ENCODE peak calls at places on chromosomes 5 and 9, in seven cellular contexts. One of them, this sample, is unnamed.

GRCh38 chr5:43338856-43339255 is 25.6 kb upstream of the HMGCS1 start:
- ATAC-seq in SK-N-SH treated with all-trans-retinoic acid at 6 μM for 48 hours: no peak
- ATAC-seq in stimulated activated memory B cell treated with anti-CD40 and anti-IgM and Interleukin-4, amounts not matched to agents 10 μg/mL and 1 μg/mL and 100 μg/mL, for 72 hours: no peak
- ATAC-seq in T-cell: no peak
- ATAC-seq in right cardiac atrium: no peak
- ATAC-seq in activated naive CD8-positive, alpha-beta T cell treated with anti-CD3 and anti-CD28 coated beads, Interleukin-2, amount 50 U/mL, for 24 hours: no peak
- ATAC-seq in upper lobe of right lung: peak
- ATAC-seq in this sample: peak

GRCh38 chr5:158953929-158954534 is 145.7 kb downstream of the EBF1 start:
- ATAC-seq in SK-N-SH treated with all-trans-retinoic acid at 6 μM for 48 hours: no peak
- ATAC-seq in stimulated activated memory B cell treated with anti-CD40 and anti-IgM and Interleukin-4, amounts not matched to agents 10 μg/mL and 1 μg/mL and 100 μg/mL, for 72 hours: peak
- ATAC-seq in T-cell: no peak
- ATAC-seq in right cardiac atrium: no peak
- ATAC-seq in activated naive CD8-positive, alpha-beta T cell treated with anti-CD3 and anti-CD28 coated beads, Interleukin-2, amount 50 U/mL, for 24 hours: peak
- ATAC-seq in upper lobe of right lung: no peak
- ATAC-seq in this sample: peak

GRCh38 chr9:132546148-132547051 is 36.0 kb upstream of the BARHL1 start:
- ATAC-seq in SK-N-SH treated with all-trans-retinoic acid at 6 μM for 48 hours: peak
- ATAC-seq in stimulated activated memory B cell treated with anti-CD40 and anti-IgM and Interleukin-4, amounts not matched to agents 10 μg/mL and 1 μg/mL and 100 μg/mL, for 72 hours: no peak
- ATAC-seq in T-cell: no peak
- ATAC-seq in right cardiac atrium: peak
- ATAC-seq in activated naive CD8-positive, alpha-beta T cell treated with anti-CD3 and anti-CD28 coated beads, Interleukin-2, amount 50 U/mL, for 24 hours: no peak
- ATAC-seq in upper lobe of right lung: no peak
- ATAC-seq in this sample: peak

GRCh38 chr5:173324115-173325001 is 3.9 kb downstream of the STC2 start:
- ATAC-seq in SK-N-SH treated with all-trans-retinoic acid at 6 μM for 48 hours: peak
- ATAC-seq in stimulated activated memory B cell treated with anti-CD40 and anti-IgM and Interleukin-4, amounts not matched to agents 10 μg/mL and 1 μg/mL and 100 μg/mL, for 72 hours: no peak
- ATAC-seq in T-cell: no peak
- ATAC-seq in right cardiac atrium: peak
- ATAC-seq in activated naive CD8-positive, alpha-beta T cell treated with anti-CD3 and anti-CD28 coated beads, Interleukin-2, amount 50 U/mL, for 24 hours: no peak
- ATAC-seq in upper lobe of right lung: peak
- ATAC-seq in this sample: no peak

GRCh38 chr5:10229306-10230048 is 20.2 kb downstream of the ATPSCKMT start:
- ATAC-seq in SK-N-SH treated with all-trans-retinoic acid at 6 μM for 48 hours: peak
- ATAC-seq in stimulated activated memory B cell treated with anti-CD40 and anti-IgM and Interleukin-4, amounts not matched to agents 10 μg/mL and 1 μg/mL and 100 μg/mL, for 72 hours: no peak
- ATAC-seq in T-cell: no peak
- ATAC-seq in right cardiac atrium: no peak
- ATAC-seq in activated naive CD8-positive, alpha-beta T cell treated with anti-CD3 and anti-CD28 coated beads, Interleukin-2, amount 50 U/mL, for 24 hours: no peak
- ATAC-seq in upper lobe of right lung: no peak
- ATAC-seq in this sample: no peak

GRCh38 chr9:126986506-126986951 is 71.9 kb downstream of the RALGPS1 start:
- ATAC-seq in SK-N-SH treated with all-trans-retinoic acid at 6 μM for 48 hours: no peak
- ATAC-seq in stimulated activated memory B cell treated with anti-CD40 and anti-IgM and Interleukin-4, amounts not matched to agents 10 μg/mL and 1 μg/mL and 100 μg/mL, for 72 hours: no peak
- ATAC-seq in T-cell: peak
- ATAC-seq in right cardiac atrium: no peak
- ATAC-seq in activated naive CD8-positive, alpha-beta T cell treated with anti-CD3 and anti-CD28 coated beads, Interleukin-2, amount 50 U/mL, for 24 hours: peak
- ATAC-seq in upper lobe of right lung: peak
- ATAC-seq in this sample: peak

GRCh38 chr9:136750526-136750925 is 2.2 kb upstream of the LCN6 start:
- ATAC-seq in SK-N-SH treated with all-trans-retinoic acid at 6 μM for 48 hours: no peak
- ATAC-seq in stimulated activated memory B cell treated with anti-CD40 and anti-IgM and Interleukin-4, amounts not matched to agents 10 μg/mL and 1 μg/mL and 100 μg/mL, for 72 hours: peak
- ATAC-seq in T-cell: no peak
- ATAC-seq in right cardiac atrium: no peak
- ATAC-seq in activated naive CD8-positive, alpha-beta T cell treated with anti-CD3 and anti-CD28 coated beads, Interleukin-2, amount 50 U/mL, for 24 hours: peak
- ATAC-seq in upper lobe of right lung: no peak
- ATAC-seq in this sample: no peak

GRCh38 chr5:14415516-14416074 is 166.0 kb upstream of the OTULINL start:
- ATAC-seq in SK-N-SH treated with all-trans-retinoic acid at 6 μM for 48 hours: no peak
- ATAC-seq in stimulated activated memory B cell treated with anti-CD40 and anti-IgM and Interleukin-4, amounts not matched to agents 10 μg/mL and 1 μg/mL and 100 μg/mL, for 72 hours: no peak
- ATAC-seq in T-cell: no peak
- ATAC-seq in right cardiac atrium: no peak
- ATAC-seq in activated naive CD8-positive, alpha-beta T cell treated with anti-CD3 and anti-CD28 coated beads, Interleukin-2, amount 50 U/mL, for 24 hours: peak
- ATAC-seq in upper lobe of right lung: no peak
- ATAC-seq in this sample: no peak

GRCh38 chr9:126395439-126396212 is 69.0 kb downstream of the MVB12B start:
- ATAC-seq in SK-N-SH treated with all-trans-retinoic acid at 6 μM for 48 hours: peak
- ATAC-seq in stimulated activated memory B cell treated with anti-CD40 and anti-IgM and Interleukin-4, amounts not matched to agents 10 μg/mL and 1 μg/mL and 100 μg/mL, for 72 hours: no peak
- ATAC-seq in T-cell: no peak
- ATAC-seq in right cardiac atrium: no peak
- ATAC-seq in activated naive CD8-positive, alpha-beta T cell treated with anti-CD3 and anti-CD28 coated beads, Interleukin-2, amount 50 U/mL, for 24 hours: no peak
- ATAC-seq in upper lobe of right lung: no peak
- ATAC-seq in this sample: peak

GRCh38 chr5:68730220-68731010 is 363.4 kb upstream of the SLC30A5 start:
- ATAC-seq in SK-N-SH treated with all-trans-retinoic acid at 6 μM for 48 hours: peak
- ATAC-seq in stimulated activated memory B cell treated with anti-CD40 and anti-IgM and Interleukin-4, amounts not matched to agents 10 μg/mL and 1 μg/mL and 100 μg/mL, for 72 hours: no peak
- ATAC-seq in T-cell: no peak
- ATAC-seq in right cardiac atrium: peak
- ATAC-seq in activated naive CD8-positive, alpha-beta T cell treated with anti-CD3 and anti-CD28 coated beads, Interleukin-2, amount 50 U/mL, for 24 hours: no peak
- ATAC-seq in upper lobe of right lung: peak
- ATAC-seq in this sample: peak

GRCh38 chr5:157050050-157050449 is 8.9 kb downstream of the HAVCR1 start:
- ATAC-seq in SK-N-SH treated with all-trans-retinoic acid at 6 μM for 48 hours: no peak
- ATAC-seq in stimulated activated memory B cell treated with anti-CD40 and anti-IgM and Interleukin-4, amounts not matched to agents 10 μg/mL and 1 μg/mL and 100 μg/mL, for 72 hours: no peak
- ATAC-seq in T-cell: peak
- ATAC-seq in right cardiac atrium: no peak
- ATAC-seq in activated naive CD8-positive, alpha-beta T cell treated with anti-CD3 and anti-CD28 coated beads, Interleukin-2, amount 50 U/mL, for 24 hours: no peak
- ATAC-seq in upper lobe of right lung: peak
- ATAC-seq in this sample: no peak

GRCh38 chr5:157361865-157362465 is 96.0 kb downstream of the CYFIP2 start:
- ATAC-seq in SK-N-SH treated with all-trans-retinoic acid at 6 μM for 48 hours: no peak
- ATAC-seq in stimulated activated memory B cell treated with anti-CD40 and anti-IgM and Interleukin-4, amounts not matched to agents 10 μg/mL and 1 μg/mL and 100 μg/mL, for 72 hours: no peak
- ATAC-seq in T-cell: no peak
- ATAC-seq in right cardiac atrium: no peak
- ATAC-seq in activated naive CD8-positive, alpha-beta T cell treated with anti-CD3 and anti-CD28 coated beads, Interleukin-2, amount 50 U/mL, for 24 hours: no peak
- ATAC-seq in upper lobe of right lung: no peak
- ATAC-seq in this sample: no peak

GRCh38 chr5:55966284-55966683 is 28.5 kb downstream of the IL6ST start:
- ATAC-seq in SK-N-SH treated with all-trans-retinoic acid at 6 μM for 48 hours: no peak
- ATAC-seq in stimulated activated memory B cell treated with anti-CD40 and anti-IgM and Interleukin-4, amounts not matched to agents 10 μg/mL and 1 μg/mL and 100 μg/mL, for 72 hours: no peak
- ATAC-seq in T-cell: no peak
- ATAC-seq in right cardiac atrium: no peak
- ATAC-seq in activated naive CD8-positive, alpha-beta T cell treated with anti-CD3 and anti-CD28 coated beads, Interleukin-2, amount 50 U/mL, for 24 hours: peak
- ATAC-seq in upper lobe of right lung: no peak
- ATAC-seq in this sample: peak

GRCh38 chr9:81719972-81720371 is 30.6 kb upstream of the TLE1 start:
- ATAC-seq in SK-N-SH treated with all-trans-retinoic acid at 6 μM for 48 hours: no peak
- ATAC-seq in stimulated activated memory B cell treated with anti-CD40 and anti-IgM and Interleukin-4, amounts not matched to agents 10 μg/mL and 1 μg/mL and 100 μg/mL, for 72 hours: no peak
- ATAC-seq in T-cell: no peak
- ATAC-seq in right cardiac atrium: no peak
- ATAC-seq in activated naive CD8-positive, alpha-beta T cell treated with anti-CD3 and anti-CD28 coated beads, Interleukin-2, amount 50 U/mL, for 24 hours: no peak
- ATAC-seq in upper lobe of right lung: no peak
- ATAC-seq in this sample: no peak

GRCh38 chr5:82422751-82423181 is 144.6 kb upstream of the RPS23 start:
- ATAC-seq in SK-N-SH treated with all-trans-retinoic acid at 6 μM for 48 hours: no peak
- ATAC-seq in stimulated activated memory B cell treated with anti-CD40 and anti-IgM and Interleukin-4, amounts not matched to agents 10 μg/mL and 1 μg/mL and 100 μg/mL, for 72 hours: no peak
- ATAC-seq in T-cell: no peak
- ATAC-seq in right cardiac atrium: peak
- ATAC-seq in activated naive CD8-positive, alpha-beta T cell treated with anti-CD3 and anti-CD28 coated beads, Interleukin-2, amount 50 U/mL, for 24 hours: no peak
- ATAC-seq in upper lobe of right lung: peak
- ATAC-seq in this sample: no peak

GRCh38 chr5:52997424-52997823 is 8.3 kb downstream of the ITGA2 start:
- ATAC-seq in SK-N-SH treated with all-trans-retinoic acid at 6 μM for 48 hours: no peak
- ATAC-seq in stimulated activated memory B cell treated with anti-CD40 and anti-IgM and Interleukin-4, amounts not matched to agents 10 μg/mL and 1 μg/mL and 100 μg/mL, for 72 hours: no peak
- ATAC-seq in T-cell: no peak
- ATAC-seq in right cardiac atrium: no peak
- ATAC-seq in activated naive CD8-positive, alpha-beta T cell treated with anti-CD3 and anti-CD28 coated beads, Interleukin-2, amount 50 U/mL, for 24 hours: no peak
- ATAC-seq in upper lobe of right lung: no peak
- ATAC-seq in this sample: no peak

GRCh38 chr5:178677429-178677828 is 50.6 kb upstream of the CLK4 start:
- ATAC-seq in SK-N-SH treated with all-trans-retinoic acid at 6 μM for 48 hours: no peak
- ATAC-seq in stimulated activated memory B cell treated with anti-CD40 and anti-IgM and Interleukin-4, amounts not matched to agents 10 μg/mL and 1 μg/mL and 100 μg/mL, for 72 hours: no peak
- ATAC-seq in T-cell: no peak
- ATAC-seq in right cardiac atrium: no peak
- ATAC-seq in activated naive CD8-positive, alpha-beta T cell treated with anti-CD3 and anti-CD28 coated beads, Interleukin-2, amount 50 U/mL, for 24 hours: no peak
- ATAC-seq in upper lobe of right lung: peak
- ATAC-seq in this sample: no peak

GRCh38 chr9:95181226-95181818 is 136.2 kb downstream of the FANCC start:
- ATAC-seq in SK-N-SH treated with all-trans-retinoic acid at 6 μM for 48 hours: no peak
- ATAC-seq in stimulated activated memory B cell treated with anti-CD40 and anti-IgM and Interleukin-4, amounts not matched to agents 10 μg/mL and 1 μg/mL and 100 μg/mL, for 72 hours: no peak
- ATAC-seq in T-cell: no peak
- ATAC-seq in right cardiac atrium: no peak
- ATAC-seq in activated naive CD8-positive, alpha-beta T cell treated with anti-CD3 and anti-CD28 coated beads, Interleukin-2, amount 50 U/mL, for 24 hours: no peak
- ATAC-seq in upper lobe of right lung: no peak
- ATAC-seq in this sample: no peak

GRCh38 chr5:111587728-111588127 is 75.4 kb upstream of the STARD4 start:
- ATAC-seq in SK-N-SH treated with all-trans-retinoic acid at 6 μM for 48 hours: no peak
- ATAC-seq in stimulated activated memory B cell treated with anti-CD40 and anti-IgM and Interleukin-4, amounts not matched to agents 10 μg/mL and 1 μg/mL and 100 μg/mL, for 72 hours: no peak
- ATAC-seq in T-cell: no peak
- ATAC-seq in right cardiac atrium: no peak
- ATAC-seq in activated naive CD8-positive, alpha-beta T cell treated with anti-CD3 and anti-CD28 coated beads, Interleukin-2, amount 50 U/mL, for 24 hours: peak
- ATAC-seq in upper lobe of right lung: no peak
- ATAC-seq in this sample: no peak

GRCh38 chr5:95927927-95928723 is 33.5 kb downstream of the ELL2 start:
- ATAC-seq in SK-N-SH treated with all-trans-retinoic acid at 6 μM for 48 hours: peak
- ATAC-seq in stimulated activated memory B cell treated with anti-CD40 and anti-IgM and Interleukin-4, amounts not matched to agents 10 μg/mL and 1 μg/mL and 100 μg/mL, for 72 hours: peak
- ATAC-seq in T-cell: no peak
- ATAC-seq in right cardiac atrium: no peak
- ATAC-seq in activated naive CD8-positive, alpha-beta T cell treated with anti-CD3 and anti-CD28 coated beads, Interleukin-2, amount 50 U/mL, for 24 hours: peak
- ATAC-seq in upper lobe of right lung: no peak
- ATAC-seq in this sample: no peak

GRCh38 chr5:83029912-83030311 is 47.3 kb downstream of the TMEM167A start:
- ATAC-seq in SK-N-SH treated with all-trans-retinoic acid at 6 μM for 48 hours: peak
- ATAC-seq in stimulated activated memory B cell treated with anti-CD40 and anti-IgM and Interleukin-4, amounts not matched to agents 10 μg/mL and 1 μg/mL and 100 μg/mL, for 72 hours: no peak
- ATAC-seq in T-cell: no peak
- ATAC-seq in right cardiac atrium: peak
- ATAC-seq in activated naive CD8-positive, alpha-beta T cell treated with anti-CD3 and anti-CD28 coated beads, Interleukin-2, amount 50 U/mL, for 24 hours: no peak
- ATAC-seq in upper lobe of right lung: no peak
- ATAC-seq in this sample: no peak

GRCh38 chr5:151742870-151743294 is 15.5 kb downstream of the ATOX1 start:
- ATAC-seq in SK-N-SH treated with all-trans-retinoic acid at 6 μM for 48 hours: no peak
- ATAC-seq in stimulated activated memory B cell treated with anti-CD40 and anti-IgM and Interleukin-4, amounts not matched to agents 10 μg/mL and 1 μg/mL and 100 μg/mL, for 72 hours: no peak
- ATAC-seq in T-cell: no peak
- ATAC-seq in right cardiac atrium: peak
- ATAC-seq in activated naive CD8-positive, alpha-beta T cell treated with anti-CD3 and anti-CD28 coated beads, Interleukin-2, amount 50 U/mL, for 24 hours: no peak
- ATAC-seq in upper lobe of right lung: peak
- ATAC-seq in this sample: peak

GRCh38 chr5:155189476-155189875 is 175.9 kb downstream of the KIF4B start:
- ATAC-seq in SK-N-SH treated with all-trans-retinoic acid at 6 μM for 48 hours: no peak
- ATAC-seq in stimulated activated memory B cell treated with anti-CD40 and anti-IgM and Interleukin-4, amounts not matched to agents 10 μg/mL and 1 μg/mL and 100 μg/mL, for 72 hours: no peak
- ATAC-seq in T-cell: no peak
- ATAC-seq in right cardiac atrium: no peak
- ATAC-seq in activated naive CD8-positive, alpha-beta T cell treated with anti-CD3 and anti-CD28 coated beads, Interleukin-2, amount 50 U/mL, for 24 hours: no peak
- ATAC-seq in upper lobe of right lung: no peak
- ATAC-seq in this sample: no peak

GRCh38 chr5:151094861-151095260 is 14.0 kb upstream of the TNIP1 start:
- ATAC-seq in SK-N-SH treated with all-trans-retinoic acid at 6 μM for 48 hours: no peak
- ATAC-seq in stimulated activated memory B cell treated with anti-CD40 and anti-IgM and Interleukin-4, amounts not matched to agents 10 μg/mL and 1 μg/mL and 100 μg/mL, for 72 hours: no peak
- ATAC-seq in T-cell: no peak
- ATAC-seq in right cardiac atrium: peak
- ATAC-seq in activated naive CD8-positive, alpha-beta T cell treated with anti-CD3 and anti-CD28 coated beads, Interleukin-2, amount 50 U/mL, for 24 hours: no peak
- ATAC-seq in upper lobe of right lung: no peak
- ATAC-seq in this sample: no peak

GRCh38 chr5:151038801-151039238 is 18.4 kb downstream of the GPX3 start:
- ATAC-seq in SK-N-SH treated with all-trans-retinoic acid at 6 μM for 48 hours: peak
- ATAC-seq in stimulated activated memory B cell treated with anti-CD40 and anti-IgM and Interleukin-4, amounts not matched to agents 10 μg/mL and 1 μg/mL and 100 μg/mL, for 72 hours: no peak
- ATAC-seq in T-cell: no peak
- ATAC-seq in right cardiac atrium: no peak
- ATAC-seq in activated naive CD8-positive, alpha-beta T cell treated with anti-CD3 and anti-CD28 coated beads, Interleukin-2, amount 50 U/mL, for 24 hours: peak
- ATAC-seq in upper lobe of right lung: no peak
- ATAC-seq in this sample: peak

GRCh38 chr5:31824886-31825774 is 186.2 kb downstream of the PDZD2 start:
- ATAC-seq in SK-N-SH treated with all-trans-retinoic acid at 6 μM for 48 hours: peak
- ATAC-seq in stimulated activated memory B cell treated with anti-CD40 and anti-IgM and Interleukin-4, amounts not matched to agents 10 μg/mL and 1 μg/mL and 100 μg/mL, for 72 hours: no peak
- ATAC-seq in T-cell: peak
- ATAC-seq in right cardiac atrium: peak
- ATAC-seq in activated naive CD8-positive, alpha-beta T cell treated with anti-CD3 and anti-CD28 coated beads, Interleukin-2, amount 50 U/mL, for 24 hours: peak
- ATAC-seq in upper lobe of right lung: peak
- ATAC-seq in this sample: peak

GRCh38 chr5:6490693-6491092 is 42.0 kb downstream of the UBE2QL1 start:
- ATAC-seq in SK-N-SH treated with all-trans-retinoic acid at 6 μM for 48 hours: no peak
- ATAC-seq in stimulated activated memory B cell treated with anti-CD40 and anti-IgM and Interleukin-4, amounts not matched to agents 10 μg/mL and 1 μg/mL and 100 μg/mL, for 72 hours: no peak
- ATAC-seq in T-cell: no peak
- ATAC-seq in right cardiac atrium: no peak
- ATAC-seq in activated naive CD8-positive, alpha-beta T cell treated with anti-CD3 and anti-CD28 coated beads, Interleukin-2, amount 50 U/mL, for 24 hours: no peak
- ATAC-seq in upper lobe of right lung: no peak
- ATAC-seq in this sample: no peak

GRCh38 chr9:136045595-136046554 is 49.2 kb downstream of the NACC2 start:
- ATAC-seq in SK-N-SH treated with all-trans-retinoic acid at 6 μM for 48 hours: no peak
- ATAC-seq in stimulated activated memory B cell treated with anti-CD40 and anti-IgM and Interleukin-4, amounts not matched to agents 10 μg/mL and 1 μg/mL and 100 μg/mL, for 72 hours: no peak
- ATAC-seq in T-cell: no peak
- ATAC-seq in right cardiac atrium: peak
- ATAC-seq in activated naive CD8-positive, alpha-beta T cell treated with anti-CD3 and anti-CD28 coated beads, Interleukin-2, amount 50 U/mL, for 24 hours: no peak
- ATAC-seq in upper lobe of right lung: peak
- ATAC-seq in this sample: no peak

GRCh38 chr5:93130623-93131022 is 450.4 kb downstream of the NR2F1-AS1 start:
- ATAC-seq in SK-N-SH treated with all-trans-retinoic acid at 6 μM for 48 hours: no peak
- ATAC-seq in stimulated activated memory B cell treated with anti-CD40 and anti-IgM and Interleukin-4, amounts not matched to agents 10 μg/mL and 1 μg/mL and 100 μg/mL, for 72 hours: peak
- ATAC-seq in T-cell: no peak
- ATAC-seq in right cardiac atrium: peak
- ATAC-seq in activated naive CD8-positive, alpha-beta T cell treated with anti-CD3 and anti-CD28 coated beads, Interleukin-2, amount 50 U/mL, for 24 hours: no peak
- ATAC-seq in upper lobe of right lung: no peak
- ATAC-seq in this sample: no peak

GRCh38 chr9:95100071-95100627 is 217.4 kb downstream of the FANCC start:
- ATAC-seq in SK-N-SH treated with all-trans-retinoic acid at 6 μM for 48 hours: no peak
- ATAC-seq in stimulated activated memory B cell treated with anti-CD40 and anti-IgM and Interleukin-4, amounts not matched to agents 10 μg/mL and 1 μg/mL and 100 μg/mL, for 72 hours: no peak
- ATAC-seq in T-cell: no peak
- ATAC-seq in right cardiac atrium: no peak
- ATAC-seq in activated naive CD8-positive, alpha-beta T cell treated with anti-CD3 and anti-CD28 coated beads, Interleukin-2, amount 50 U/mL, for 24 hours: no peak
- ATAC-seq in upper lobe of right lung: no peak
- ATAC-seq in this sample: peak

GRCh38 chr5:120086081-120086480 is 378.0 kb upstream of the PRR16 start:
- ATAC-seq in SK-N-SH treated with all-trans-retinoic acid at 6 μM for 48 hours: no peak
- ATAC-seq in stimulated activated memory B cell treated with anti-CD40 and anti-IgM and Interleukin-4, amounts not matched to agents 10 μg/mL and 1 μg/mL and 100 μg/mL, for 72 hours: no peak
- ATAC-seq in T-cell: no peak
- ATAC-seq in right cardiac atrium: no peak
- ATAC-seq in activated naive CD8-positive, alpha-beta T cell treated with anti-CD3 and anti-CD28 coated beads, Interleukin-2, amount 50 U/mL, for 24 hours: no peak
- ATAC-seq in upper lobe of right lung: no peak
- ATAC-seq in this sample: no peak

GRCh38 chr5:35904443-35905132 is 33.8 kb downstream of the CAPSL start:
- ATAC-seq in SK-N-SH treated with all-trans-retinoic acid at 6 μM for 48 hours: no peak
- ATAC-seq in stimulated activated memory B cell treated with anti-CD40 and anti-IgM and Interleukin-4, amounts not matched to agents 10 μg/mL and 1 μg/mL and 100 μg/mL, for 72 hours: peak
- ATAC-seq in T-cell: peak
- ATAC-seq in right cardiac atrium: no peak
- ATAC-seq in activated naive CD8-positive, alpha-beta T cell treated with anti-CD3 and anti-CD28 coated beads, Interleukin-2, amount 50 U/mL, for 24 hours: peak
- ATAC-seq in upper lobe of right lung: no peak
- ATAC-seq in this sample: no peak

GRCh38 chr5:883475-884181 is 9.0 kb downstream of the BRD9 start:
- ATAC-seq in SK-N-SH treated with all-trans-retinoic acid at 6 μM for 48 hours: no peak
- ATAC-seq in stimulated activated memory B cell treated with anti-CD40 and anti-IgM and Interleukin-4, amounts not matched to agents 10 μg/mL and 1 μg/mL and 100 μg/mL, for 72 hours: no peak
- ATAC-seq in T-cell: no peak
- ATAC-seq in right cardiac atrium: no peak
- ATAC-seq in activated naive CD8-positive, alpha-beta T cell treated with anti-CD3 and anti-CD28 coated beads, Interleukin-2, amount 50 U/mL, for 24 hours: no peak
- ATAC-seq in upper lobe of right lung: no peak
- ATAC-seq in this sample: no peak

GRCh38 chr9:129587487-129588262 is 33.2 kb downstream of the C9orf50 start:
- ATAC-seq in SK-N-SH treated with all-trans-retinoic acid at 6 μM for 48 hours: no peak
- ATAC-seq in stimulated activated memory B cell treated with anti-CD40 and anti-IgM and Interleukin-4, amounts not matched to agents 10 μg/mL and 1 μg/mL and 100 μg/mL, for 72 hours: no peak
- ATAC-seq in T-cell: no peak
- ATAC-seq in right cardiac atrium: no peak
- ATAC-seq in activated naive CD8-positive, alpha-beta T cell treated with anti-CD3 and anti-CD28 coated beads, Interleukin-2, amount 50 U/mL, for 24 hours: no peak
- ATAC-seq in upper lobe of right lung: no peak
- ATAC-seq in this sample: no peak

GRCh38 chr9:93064392-93065124 is 6.1 kb downstream of the SUSD3 start:
- ATAC-seq in SK-N-SH treated with all-trans-retinoic acid at 6 μM for 48 hours: no peak
- ATAC-seq in stimulated activated memory B cell treated with anti-CD40 and anti-IgM and Interleukin-4, amounts not matched to agents 10 μg/mL and 1 μg/mL and 100 μg/mL, for 72 hours: peak
- ATAC-seq in T-cell: peak
- ATAC-seq in right cardiac atrium: peak
- ATAC-seq in activated naive CD8-positive, alpha-beta T cell treated with anti-CD3 and anti-CD28 coated beads, Interleukin-2, amount 50 U/mL, for 24 hours: peak
- ATAC-seq in upper lobe of right lung: peak
- ATAC-seq in this sample: peak

GRCh38 chr9:87059740-87060139 is 112.4 kb upstream of the GAS1 start:
- ATAC-seq in SK-N-SH treated with all-trans-retinoic acid at 6 μM for 48 hours: no peak
- ATAC-seq in stimulated activated memory B cell treated with anti-CD40 and anti-IgM and Interleukin-4, amounts not matched to agents 10 μg/mL and 1 μg/mL and 100 μg/mL, for 72 hours: no peak
- ATAC-seq in T-cell: no peak
- ATAC-seq in right cardiac atrium: no peak
- ATAC-seq in activated naive CD8-positive, alpha-beta T cell treated with anti-CD3 and anti-CD28 coated beads, Interleukin-2, amount 50 U/mL, for 24 hours: no peak
- ATAC-seq in upper lobe of right lung: no peak
- ATAC-seq in this sample: no peak